ENCODE peak calls at places on chromosomes 3 and 15, in five cellular contexts. J, B, T, F and Q are unnamed samples.

GRCh38 chr3:152083058-152083457 is 185.7 kb upstream of the MBNL1 start:
- DNase-seq in J (no peak), B (no peak), T (no peak), F (no peak), Q (no peak)

GRCh38 chr15:93997071-93997658 is 234.2 kb upstream of the MCTP2 start:
- DNase-seq in J (no peak), B (no peak), T (peak; percentile 43), F (no peak), Q (peak; percentile 10)

GRCh38 chr3:129627350-129628168 is 21.1 kb upstream of the PLXND1 start:
- DNase-seq in J (peak; percentile 65), B (peak; percentile 86), T (peak; percentile 90), F (no peak), Q (peak; percentile 98)

GRCh38 chr15:88003928-88004327 is 252.6 kb downstream of the NTRK3 start:
- DNase-seq in J (no peak), B (peak; percentile 40), T (no peak), F (no peak), Q (no peak)

GRCh38 chr15:69338535-69339213 is 40.0 kb downstream of the PAQR5 start:
- DNase-seq in J (no peak), B (no peak), T (no peak), F (no peak), Q (no peak)

GRCh38 chr3:90091557-90091956 is 984.1 kb downstream of the EPHA3 start:
- DNase-seq in J (no peak), B (peak; percentile 43), T (peak; percentile 71), F (no peak), Q (peak; percentile 48)

GRCh38 chr15:31516874-31517273 is 190.2 kb downstream of the KLF13 start:
- DNase-seq in J (no peak), B (no peak), T (no peak), F (no peak), Q (no peak)

GRCh38 chr3:126288314-126288713 is 68.9 kb downstream of the KLF15 start:
- DNase-seq in J (peak; percentile 36), B (peak; percentile 62), T (no peak), F (no peak), Q (no peak)

GRCh38 chr15:70433583-70434288 is 329.6 kb downstream of the UACA start:
- DNase-seq in J (no peak), B (no peak), T (no peak), F (no peak), Q (no peak)

GRCh38 chr3:102536479-102536878 is 101.7 kb downstream of the ZPLD1 start:
- DNase-seq in J (peak; percentile 5), B (no peak), T (peak; percentile 39), F (no peak), Q (no peak)

GRCh38 chr3:148079370-148079769 is 618.3 kb upstream of the AGTR1 start:
- DNase-seq in J (no peak), B (no peak), T (peak; percentile 3), F (no peak), Q (no peak)

DNA sequence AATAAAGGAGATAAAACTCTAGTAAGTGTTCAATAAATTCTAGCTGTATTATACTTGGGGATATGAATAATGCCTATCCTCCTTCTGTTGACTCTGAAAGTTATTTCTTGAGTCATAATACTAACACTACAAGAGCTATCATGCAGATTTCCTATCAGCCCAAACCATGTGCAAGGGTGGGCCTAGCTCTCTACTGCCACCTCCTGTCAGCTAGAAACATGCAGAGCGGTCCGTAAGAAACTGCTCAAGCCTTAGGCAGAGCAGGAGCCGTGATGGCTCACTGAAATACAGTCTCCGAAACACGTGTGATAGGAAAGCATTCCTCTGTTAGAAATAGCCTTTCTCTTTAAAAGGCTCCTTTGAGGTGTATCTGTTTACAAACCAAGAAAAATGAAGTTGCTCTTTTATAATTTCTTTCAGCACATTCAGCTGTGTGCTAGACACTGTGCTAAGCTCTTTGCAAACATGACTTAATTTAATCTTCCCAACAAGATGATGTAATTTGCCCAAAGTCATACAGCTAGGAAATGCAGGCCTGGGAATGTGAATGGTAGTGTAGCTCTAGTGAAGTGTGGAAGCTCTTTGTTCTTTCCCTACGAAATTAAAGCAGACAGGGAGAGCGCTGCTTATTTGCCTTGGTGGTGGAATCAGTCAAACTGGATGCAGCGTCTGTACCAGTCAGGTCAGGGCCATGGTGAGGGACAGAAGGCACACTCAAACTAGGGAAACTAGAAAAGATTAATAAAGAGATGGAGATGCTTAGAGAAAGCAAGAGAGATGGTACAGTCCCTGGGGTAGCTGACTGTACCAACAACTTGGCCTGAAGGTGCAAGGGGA is 43.1 kb downstream of the MTHFS start:
- DNase-seq in J (peak; percentile 64), B (peak; percentile 74), T (peak; percentile 77), F (peak; percentile 54), Q (peak; percentile 81)
- H2BK12ac ChIP-seq in J (no peak overlapping the region), B (no peak overlapping the region), T (no peak overlapping the region), F (peak overlapping the region; percentile 72), Q (no peak overlapping the region)

GRCh38 chr3:113128386-113129015 is 82.9 kb upstream of the BOC start:
- DNase-seq in J (no peak), B (no peak), T (peak; percentile 43), F (no peak), Q (no peak)
- H2BK12ac ChIP-seq in J (no peak overlapping the region), B (no peak overlapping the region), T (peak overlapping the region; percentile 28), F (no peak overlapping the region), Q (no peak overlapping the region)

DNA sequence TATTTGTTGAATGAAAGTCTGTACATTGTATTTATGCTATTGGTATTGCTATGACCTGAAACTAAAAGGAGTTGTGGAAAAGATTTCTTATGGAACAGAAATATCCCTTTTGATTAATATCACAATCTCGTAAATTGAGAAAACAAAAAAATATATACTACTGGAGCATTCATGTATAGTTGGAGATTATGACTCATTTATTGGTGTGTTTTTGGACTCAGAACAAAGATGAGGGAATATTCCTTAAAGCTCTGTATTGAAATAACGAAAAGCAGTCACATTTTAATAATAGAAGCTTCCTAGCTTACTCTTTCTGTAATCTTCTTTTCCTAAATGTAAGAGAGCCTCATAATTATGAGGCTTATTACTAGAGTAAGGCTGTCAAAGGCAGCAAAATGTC is 14.3 kb downstream of the CTNNB1 start:
- DNase-seq in J (no peak), B (no peak), T (no peak), F (no peak), Q (no peak)
- H2BK12ac ChIP-seq in J (no peak overlapping the region), B (no peak overlapping the region), T (no peak overlapping the region), F (no peak overlapping the region), Q (no peak overlapping the region)

DNA sequence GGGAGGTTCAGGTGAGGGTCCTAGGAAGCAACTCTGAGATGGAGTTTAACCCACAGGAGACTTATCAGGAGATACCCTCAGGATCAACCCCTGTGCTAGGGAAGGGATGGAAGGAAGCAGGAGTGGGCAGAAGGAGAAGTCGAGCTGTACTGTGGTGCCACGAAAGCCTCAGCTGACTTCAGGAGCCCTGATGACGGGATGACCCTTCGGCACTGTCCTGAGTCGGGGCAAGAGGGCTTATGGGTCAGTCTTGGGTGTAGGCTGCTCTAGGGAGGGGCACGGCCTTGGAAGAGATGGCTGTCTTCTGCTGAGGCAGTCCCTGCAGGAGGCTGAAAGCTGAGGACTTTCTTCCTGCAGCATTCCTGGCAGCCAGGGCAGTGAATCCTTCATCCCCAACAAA is 7.7 kb downstream of the CLEC3B start:
- DNase-seq in J (no peak), B (no peak), T (no peak), F (no peak), Q (no peak)
- H2BK12ac ChIP-seq in J (no peak overlapping the region), B (no peak overlapping the region), T (no peak overlapping the region), F (no peak overlapping the region), Q (no peak overlapping the region)

GRCh38 chr3:9862391-9863235 is 17.4 kb downstream of the CIDEC start:
- DNase-seq in J (peak; percentile 40), B (peak; percentile 85), T (peak; percentile 73), F (no peak), Q (peak; percentile 65)
- H2BK12ac ChIP-seq in J (peak overlapping the region; percentile 22), B (no peak overlapping the region), T (peak overlapping the region; percentile 49), F (no peak overlapping the region), Q (peak overlapping the region; percentile 88)

GRCh38 chr3:12891391-12891984 is 50.1 kb upstream of the RPL32 start:
- DNase-seq in J (no peak), B (no peak), T (no peak), F (no peak), Q (no peak)
- H2BK12ac ChIP-seq in J (no peak overlapping the region), B (no peak overlapping the region), T (no peak overlapping the region), F (no peak overlapping the region), Q (no peak overlapping the region)

GRCh38 chr15:41794081-41794480 is 19.8 kb downstream of the MAPKBP1 start:
- DNase-seq in J (no peak), B (no peak), T (no peak), F (no peak), Q (peak; percentile 82)
- H2BK12ac ChIP-seq in J (no peak overlapping the region), B (no peak overlapping the region), T (no peak overlapping the region), F (no peak overlapping the region), Q (no peak overlapping the region)